ENCODE peak calls at places on chromosomes 11 and 22, in six cellular contexts. X is H1, S is WTC11, V is K562, B is HepG2, E is GM12878. K is an unnamed sample.

GRCh38 chr22:37588540-37589215 is 8.8 kb upstream of the LGALS2 start:
- DNase-seq in X (no peak), S (no peak), V (no peak), B (no peak), E (no peak), K (no peak)

GRCh38 chr11:112903310-112903709 is 57.9 kb upstream of the NCAM1 start:
- DNase-seq in X (no peak), S (no peak), V (no peak), B (no peak), E (no peak), K (no peak)

GRCh38 chr11:65116370-65117205 is 913 bp downstream of the ZNHIT2 start:
- DNase-seq in X (no peak), S (no peak), V (peak), B (no peak), E (no peak), K (no peak)

GRCh38 chr22:23105919-23106853 is 35.6 kb downstream of the RSPH14 start:
- DNase-seq in X (no peak), S (no peak), V (peak), B (no peak), E (no peak), K (no peak)

GRCh38 chr11:76543006-76543703 is 98.3 kb downstream of the EMSY start:
- DNase-seq in X (no peak), S (no peak), V (peak), B (no peak), E (no peak), K (no peak)

GRCh38 chr11:131645237-131645636 is 274.8 kb downstream of the NTM start:
- DNase-seq in X (no peak), S (no peak), V (no peak), B (no peak), E (no peak), K (no peak)

GRCh38 chr11:70910835-70911234 is 341.5 kb downstream of the SHANK2 start:
- DNase-seq in X (no peak), S (no peak), V (no peak), B (no peak), E (no peak), K (no peak)

GRCh38 chr22:39308614-39309363 is 10.6 kb downstream of the RPL3 start:
- DNase-seq in X (no peak), S (no peak), V (no peak), B (no peak), E (no peak), K (peak)

GRCh38 chr22:33539902-33540751 is 380.1 kb downstream of the LARGE1 start:
- DNase-seq in X (no peak), S (no peak), V (no peak), B (peak), E (no peak), K (no peak)

GRCh38 chr22:27476729-27477128 is 324.8 kb downstream of the MN1 start:
- DNase-seq in X (no peak), S (no peak), V (no peak), B (no peak), E (no peak), K (peak)

GRCh38 chr22:39839917-39840510 is 53.5 kb downstream of the ENTHD1 start:
- DNase-seq in X (no peak), S (no peak), V (peak), B (no peak), E (peak), K (no peak)

DNA sequence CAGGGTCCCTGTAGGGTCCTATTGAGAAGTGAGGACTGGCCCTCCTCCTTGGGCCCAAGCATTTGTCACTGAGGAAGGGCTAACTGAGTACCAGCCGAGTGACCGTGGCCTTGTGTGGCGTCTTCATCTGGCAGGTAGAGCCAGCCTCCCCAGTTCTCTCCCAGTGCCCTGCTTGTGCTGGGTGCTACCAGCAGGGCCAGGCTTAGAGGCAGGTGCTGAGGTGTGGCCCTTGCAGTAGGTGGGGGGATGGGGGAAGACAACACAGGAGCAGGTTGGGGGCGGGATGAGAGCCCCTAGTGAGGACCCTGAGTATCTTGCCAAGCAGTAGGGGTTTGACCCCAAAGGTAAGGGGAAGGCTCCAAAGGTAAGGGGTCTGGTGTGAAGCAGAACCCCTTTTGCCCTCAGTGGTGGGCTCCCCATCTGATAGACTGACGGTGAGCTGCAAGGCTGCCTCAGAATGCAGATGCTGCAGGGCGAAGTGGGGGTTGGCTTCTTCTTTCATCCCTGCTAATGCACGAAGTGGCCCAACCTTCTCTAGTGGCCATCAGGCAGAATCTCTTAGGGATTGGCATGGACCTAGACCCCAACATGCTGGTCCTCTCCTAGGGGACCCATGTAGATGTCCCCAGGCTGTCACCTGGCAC is 19.6 kb downstream of the CDC45 start:
- DNase-seq in X (no peak), S (no peak), V (peak), B (no peak), E (no peak), K (no peak)
- TF ChIP-seq ATF3 in X (no peak), S (no peak), V (no peak), B (no peak), E (no peak), K (no peak)

DNA sequence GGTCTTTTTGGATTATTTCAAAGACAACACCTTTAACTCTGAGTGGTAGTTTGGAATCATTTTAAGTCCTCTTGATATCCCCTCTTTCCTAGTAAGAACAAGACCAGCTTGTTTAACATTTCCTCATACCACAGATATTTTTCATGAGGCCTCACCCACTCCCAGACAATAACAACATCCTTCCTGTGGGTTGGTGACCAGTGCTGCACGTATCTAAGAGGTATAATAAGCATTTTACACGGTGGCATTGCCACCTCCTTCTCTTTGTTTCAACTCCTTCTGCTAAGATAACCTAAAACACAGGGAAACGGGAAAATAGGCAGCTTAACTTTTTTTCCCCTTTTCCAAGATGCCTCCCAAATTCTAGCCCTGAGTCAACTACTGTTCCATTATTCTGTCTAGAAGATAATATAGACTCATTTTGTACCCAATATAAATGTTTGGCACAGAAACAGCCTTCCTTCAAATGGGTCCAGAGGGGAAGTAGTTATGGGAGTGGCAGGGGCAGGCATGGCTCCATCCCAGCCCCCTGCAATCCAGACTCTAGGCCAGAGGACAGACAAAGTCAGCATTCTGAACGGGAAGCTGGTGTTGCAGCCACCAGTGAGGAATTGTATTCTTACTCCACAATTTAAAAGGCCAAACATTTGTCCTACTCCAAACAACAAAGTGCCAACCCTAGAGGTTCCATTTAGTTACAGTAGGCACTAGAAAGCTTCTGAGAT is 28.5 kb downstream of the MAML2 start:
- DNase-seq in X (no peak), S (no peak), V (no peak), B (no peak), E (no peak), K (peak)
- TF ChIP-seq ATF3 in X (no peak), S (no peak), V (no peak), B (no peak), E (no peak), K (no peak)

GRCh38 chr11:125192194-125192593 is 27.6 kb downstream of the PKNOX2 start:
- DNase-seq in X (no peak), S (no peak), V (no peak), B (no peak), E (no peak), K (no peak)
- TF ChIP-seq ATF3 in X (no peak), S (no peak), V (no peak), B (no peak), E (no peak), K (no peak)

DNA sequence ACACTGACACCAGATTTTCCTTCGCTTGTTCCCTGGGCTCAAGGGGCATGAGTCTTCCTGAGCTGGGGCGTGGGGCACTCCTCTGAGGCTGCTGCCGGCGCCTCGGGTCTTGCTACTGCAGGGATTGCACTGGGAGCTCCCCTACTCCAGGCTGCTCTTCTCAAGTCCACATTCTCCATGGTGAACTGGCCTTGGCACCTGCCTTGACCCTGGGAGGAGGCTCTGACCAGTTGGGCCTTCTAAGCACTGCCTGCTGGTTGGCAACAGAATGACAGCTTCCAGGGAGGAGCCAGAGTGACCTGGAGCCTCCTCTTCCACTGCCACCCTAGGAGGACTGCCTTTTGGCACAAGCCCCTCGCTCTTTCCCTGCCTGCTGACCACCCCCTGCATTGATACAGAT is 9.5 kb downstream of the FREY1 start:
- DNase-seq in X (no peak), S (no peak), V (no peak), B (no peak), E (no peak), K (no peak)
- TF ChIP-seq ATF3 in X (no peak), S (no peak), V (no peak), B (no peak), E (no peak), K (no peak)

DNA sequence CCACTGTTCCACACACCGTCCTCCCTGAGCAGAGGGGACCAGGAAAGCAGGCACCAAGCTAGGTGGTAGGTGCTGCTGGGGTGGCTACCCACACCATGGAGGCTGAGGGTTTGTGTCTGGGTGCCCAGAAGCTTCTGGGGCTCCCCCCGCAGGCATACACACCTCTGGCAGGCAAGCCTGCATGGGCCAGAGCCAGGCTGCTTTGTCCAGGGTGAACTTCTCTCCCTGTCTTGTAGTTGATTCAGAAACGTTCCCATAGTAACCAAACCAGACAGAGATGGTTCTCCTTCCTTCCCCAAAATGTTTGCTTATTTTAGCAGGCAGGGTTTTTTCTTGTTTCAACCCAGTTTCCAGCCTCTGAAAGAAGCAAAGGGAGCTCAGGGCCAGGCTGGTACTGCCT is 40.9 kb upstream of the SUSD2 start:
- DNase-seq in X (no peak), S (no peak), V (no peak), B (no peak), E (no peak), K (no peak)
- TF ChIP-seq ATF3 in X (no peak), S (no peak), V (no peak), B (no peak), E (no peak), K (no peak)

DNA sequence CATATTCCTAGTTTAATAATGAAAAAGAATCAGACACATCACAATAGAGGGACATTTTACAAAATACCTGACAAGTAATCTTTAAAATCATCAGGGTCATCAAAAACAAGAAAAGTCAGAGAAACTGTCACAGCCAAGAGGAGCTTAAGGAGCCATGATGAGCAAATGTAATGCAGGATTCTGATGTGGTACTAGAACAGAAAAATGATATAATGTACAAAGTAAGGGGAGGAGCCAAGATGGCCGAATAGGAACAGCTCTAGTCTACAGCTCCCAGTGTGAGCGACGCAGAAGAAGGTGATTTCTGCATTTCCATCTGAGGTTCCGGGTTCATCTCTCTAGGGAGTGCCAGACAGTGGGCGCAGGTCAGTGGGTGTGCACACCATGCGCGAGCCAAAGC is 198.0 kb upstream of the FAT3 start:
- DNase-seq in X (no peak), S (no peak), V (no peak), B (no peak), E (no peak), K (no peak)
- TF ChIP-seq ATF3 in X (no peak), S (no peak), V (no peak), B (no peak), E (no peak), K (no peak)

K was measured in HCT116.